ENCODE peak calls at places on chromosomes 13 and 19, in eight cellular contexts. A is HAP-1; X is stimulated activated CD8-positive, alpha-beta memory T cell treated with anti-CD3 and anti-CD28 coated beads, Interleukin-15, amount 100 ng/mL, for 24 hours; S is NCI-H748 treated with DMSO at 0.1 percent for 48 hours; E is cardiac muscle cell; P is HL-60; R is EL; Z is occipital lobe. V is an unnamed sample.

GRCh38 chr19:35671818-35672217 is 5.5 kb downstream of the UPK1A start:
- DNase-seq in A (no peak), X (no peak), S (no peak), E (peak; percentile 46), P (no peak), R (no peak), Z (no peak), V (no peak)

GRCh38 chr13:42894765-42895181 is 97.3 kb downstream of the EPSTI1 start:
- DNase-seq in A (peak; percentile 72), X (no peak), S (peak; percentile 59), E (peak; percentile 87), P (no peak), R (peak; percentile 41), Z (no peak), V (no peak)

GRCh38 chr13:70613295-70613694 is 505.0 kb upstream of the KLHL1 start:
- DNase-seq in A (no peak), X (no peak), S (peak; percentile 21), E (peak; percentile 0), P (no peak), R (no peak), Z (no peak), V (no peak)

GRCh38 chr19:907183-907853 is 5.7 kb downstream of the R3HDM4 start:
- DNase-seq in A (no peak), X (no peak), S (no peak), E (no peak), P (no peak), R (no peak), Z (no peak), V (no peak)

GRCh38 chr13:38862443-38862842 is 128.2 kb downstream of the STOML3 start:
- DNase-seq in A (no peak), X (no peak), S (no peak), E (no peak), P (no peak), R (no peak), Z (no peak), V (no peak)

GRCh38 chr19:49442793-49443365 is 1.6 kb upstream of the SLC17A7 start:
- DNase-seq in A (peak; percentile 100), X (no peak), S (peak; percentile 80), E (peak; percentile 91), P (no peak), R (peak; percentile 91), Z (peak; percentile 69), V (peak; percentile 100)

GRCh38 chr19:33248954-33249613 is 23.4 kb upstream of the SLC7A10 start:
- DNase-seq in A (no peak), X (no peak), S (no peak), E (no peak), P (peak; percentile 95), R (peak; percentile 21), Z (no peak), V (no peak)

GRCh38 chr19:45423033-45423588 is 606 bp downstream of the ERCC1 start:
- DNase-seq in A (no peak), X (peak; percentile 58), S (no peak), E (no peak), P (no peak), R (no peak), Z (no peak), V (no peak)

GRCh38 chr19:46218160-46218559 is 11.4 kb upstream of the IGFL1 start:
- DNase-seq in A (peak; percentile 71), X (no peak), S (no peak), E (peak; percentile 59), P (peak; percentile 11), R (peak; percentile 18), Z (no peak), V (peak; percentile 38)

GRCh38 chr13:79935121-79935520 is 405.8 kb downstream of the SPRY2 start:
- DNase-seq in A (no peak), X (no peak), S (no peak), E (no peak), P (no peak), R (peak; percentile 41), Z (no peak), V (no peak)

V was measured in H1.